ENCODE peak calls at places on chromosomes 5 and 9, in four cellular contexts. J, M, O and V are unnamed samples.

GRCh38 chr5:179309383-179309670 is 35.9 kb downstream of the ADAMTS2 start:
- DNase-seq in J (no peak), M (no peak), O (no peak), V (no peak)

GRCh38 chr9:109767404-109767803 is 12.6 kb upstream of the PALM2AKAP2 start:
- DNase-seq in J (no peak), M (no peak), O (no peak), V (no peak)

GRCh38 chr5:96572864-96573512 is 89.2 kb upstream of the CAST start:
- DNase-seq in J (no peak), M (peak), O (no peak), V (peak)

GRCh38 chr9:29999645-30000044 is 2384.8 kb upstream of the ACO1 start:
- DNase-seq in J (no peak), M (no peak), O (no peak), V (no peak)

GRCh38 chr9:70466976-70467551 is 52.6 kb upstream of the KLF9 start:
- DNase-seq in J (no peak), M (peak), O (no peak), V (peak)

GRCh38 chr9:20640331-20641187 is 18.3 kb upstream of the MLLT3 start:
- DNase-seq in J (peak), M (peak), O (peak), V (peak)

GRCh38 chr9:79684711-79685575 is 113.2 kb downstream of the TLE4 start:
- DNase-seq in J (no peak), M (no peak), O (no peak), V (no peak)

GRCh38 chr5:86320266-86320665 is 297.5 kb upstream of the COX7C start:
- DNase-seq in J (no peak), M (no peak), O (no peak), V (no peak)

GRCh38 chr5:65072836-65073620 is 304.3 kb downstream of the CWC27 start:
- DNase-seq in J (no peak), M (no peak), O (no peak), V (no peak)

GRCh38 chr5:57598756-57599155 is 116.1 kb upstream of the ACTBL2 start:
- DNase-seq in J (no peak), M (peak), O (no peak), V (peak)

GRCh38 chr5:158701406-158702177 is 398.1 kb downstream of the EBF1 start:
- DNase-seq in J (no peak), M (peak), O (no peak), V (peak)

GRCh38 chr5:568809-569208 is 43.3 kb upstream of the CEP72 start:
- DNase-seq in J (no peak), M (no peak), O (no peak), V (no peak)

GRCh38 chr5:175002128-175002527 is 277.7 kb downstream of the MSX2 start:
- DNase-seq in J (no peak), M (no peak), O (no peak), V (no peak)

GRCh38 chr5:143972068-143972467 is 160.1 kb downstream of the HMHB1 start:
- DNase-seq in J (no peak), M (no peak), O (no peak), V (no peak)

GRCh38 chr5:81428866-81429265 is 34.9 kb upstream of the ACOT12 start:
- DNase-seq in J (no peak), M (peak), O (no peak), V (no peak)

GRCh38 chr5:144191998-144192397 is 21.3 kb downstream of the KCTD16 start:
- DNase-seq in J (peak), M (peak), O (no peak), V (peak)

GRCh38 chr9:17627641-17628040 is 48.8 kb downstream of the SH3GL2 start:
- DNase-seq in J (no peak), M (peak), O (no peak), V (peak)

GRCh38 chr9:108677776-108678175 is 178.0 kb downstream of the ACTL7B start:
- DNase-seq in J (no peak), M (no peak), O (no peak), V (no peak)

GRCh38 chr5:91028518-91028956 is 354.6 kb downstream of the ARRDC3 start:
- DNase-seq in J (no peak), M (no peak), O (no peak), V (no peak)

GRCh38 chr5:170446365-170446764 is 57.2 kb upstream of the KCNMB1 start:
- DNase-seq in J (no peak), M (no peak), O (no peak), V (no peak)

GRCh38 chr5:13278148-13278547 is 666.3 kb downstream of the DNAH5 start:
- DNase-seq in J (peak), M (peak), O (no peak), V (no peak)

GRCh38 chr5:88145205-88145602 is 123.4 kb downstream of the TMEM161B start:
- DNase-seq in J (no peak), M (no peak), O (no peak), V (no peak)

GRCh38 chr5:165805756-165806155 is 2300.3 kb downstream of the MAT2B start:
- DNase-seq in J (no peak), M (no peak), O (no peak), V (no peak)

GRCh38 chr5:95995947-95996489 is 34.4 kb upstream of the ELL2 start:
- DNase-seq in J (no peak), M (no peak), O (no peak), V (no peak)

GRCh38 chr5:135178476-135179155 is 144.6 kb upstream of the PITX1 start:
- DNase-seq in J (no peak), M (no peak), O (no peak), V (no peak)

GRCh38 chr5:38157024-38157423 is 101.3 kb upstream of the EGFLAM start:
- DNase-seq in J (no peak), M (no peak), O (no peak), V (no peak)

GRCh38 chr5:53091304-53091703 is 18.3 kb downstream of the MOCS2 start:
- DNase-seq in J (no peak), M (peak), O (no peak), V (peak)

GRCh38 chr9:35732185-35733108 is at the start of the genes CREB3 and TLN1:
- DNase-seq in J (peak), M (peak), O (peak), V (peak)

GRCh38 chr9:121785673-121786542 is 134.5 kb downstream of the DAB2IP start:
- DNase-seq in J (no peak), M (no peak), O (no peak), V (no peak)

GRCh38 chr9:38371495-38371894 is 21.0 kb upstream of the ALDH1B1 start:
- DNase-seq in J (peak), M (peak), O (peak), V (peak)

GRCh38 chr5:109921735-109922395 is 232.1 kb downstream of the MAN2A1 start:
- DNase-seq in J (peak), M (no peak), O (no peak), V (no peak)

GRCh38 chr5:140219068-140219971 is 44.3 kb downstream of the CYSTM1 start:
- DNase-seq in J (no peak), M (no peak), O (no peak), V (no peak)

GRCh38 chr5:136120529-136120928 is 12.1 kb upstream of the SMAD5 start:
- DNase-seq in J (no peak), M (no peak), O (no peak), V (no peak)

GRCh38 chr9:5441043-5441442 is 3.3 kb upstream of the PLGRKT start:
- DNase-seq in J (no peak), M (peak), O (no peak), V (peak)

GRCh38 chr5:51632794-51633193 is 249.5 kb downstream of the ISL1 start:
- DNase-seq in J (no peak), M (no peak), O (no peak), V (no peak)